ENCODE peak calls at places on chromosomes 5 and 9, in seven cellular contexts. One of them, this sample, is unnamed.

GRCh38 chr9:10268500-10269485 is 344.0 kb downstream of the PTPRD start:
- DNase-seq in WTC11: peak; percentile 64
- DNase-seq in fibroblast of mammary gland: peak; percentile 49
- DNase-seq in astrocyte: peak; percentile 5
- DNase-seq in lower lobe of right lung: no peak
- DNase-seq in retinal pigment epithelial cell: no peak
- DNase-seq in tibial nerve: no peak
- DNase-seq in this sample: no peak

GRCh38 chr5:127290019-127290945 is at the start of gene MEGF10:
- DNase-seq in WTC11: peak; percentile 82
- DNase-seq in fibroblast of mammary gland: peak; percentile 44
- DNase-seq in astrocyte: peak; percentile 23
- DNase-seq in lower lobe of right lung: no peak
- DNase-seq in retinal pigment epithelial cell: no peak
- DNase-seq in tibial nerve: no peak
- DNase-seq in this sample: peak; percentile 91

GRCh38 chr9:109307380-109308240 is 13.2 kb downstream of the EPB41L4B start:
- DNase-seq in WTC11: no peak
- DNase-seq in fibroblast of mammary gland: no peak
- DNase-seq in astrocyte: no peak
- DNase-seq in lower lobe of right lung: no peak
- DNase-seq in retinal pigment epithelial cell: no peak
- DNase-seq in tibial nerve: no peak
- DNase-seq in this sample: no peak

GRCh38 chr5:107449369-107449768 is 221.4 kb downstream of the EFNA5 start:
- DNase-seq in WTC11: no peak
- DNase-seq in fibroblast of mammary gland: no peak
- DNase-seq in astrocyte: no peak
- DNase-seq in lower lobe of right lung: no peak
- DNase-seq in retinal pigment epithelial cell: no peak
- DNase-seq in tibial nerve: no peak
- DNase-seq in this sample: no peak

GRCh38 chr5:79736528-79737514 is 47.2 kb downstream of the CMYA5 start:
- DNase-seq in WTC11: no peak
- DNase-seq in fibroblast of mammary gland: no peak
- DNase-seq in astrocyte: no peak
- DNase-seq in lower lobe of right lung: no peak
- DNase-seq in retinal pigment epithelial cell: no peak
- DNase-seq in tibial nerve: no peak
- DNase-seq in this sample: no peak

GRCh38 chr9:127303830-127304229 is 39.3 kb downstream of the GARNL3 start:
- DNase-seq in WTC11: no peak
- DNase-seq in fibroblast of mammary gland: no peak
- DNase-seq in astrocyte: no peak
- DNase-seq in lower lobe of right lung: no peak
- DNase-seq in retinal pigment epithelial cell: no peak
- DNase-seq in tibial nerve: no peak
- DNase-seq in this sample: no peak

GRCh38 chr9:105074501-105074900 is 146.5 kb upstream of the ABCA1 start:
- DNase-seq in WTC11: no peak
- DNase-seq in fibroblast of mammary gland: no peak
- DNase-seq in astrocyte: no peak
- DNase-seq in lower lobe of right lung: no peak
- DNase-seq in retinal pigment epithelial cell: no peak
- DNase-seq in tibial nerve: no peak
- DNase-seq in this sample: no peak

GRCh38 chr9:77952641-77953341 is 78.8 kb downstream of the GNAQ start:
- DNase-seq in WTC11: no peak
- DNase-seq in fibroblast of mammary gland: peak; percentile 73
- DNase-seq in astrocyte: peak; percentile 41
- DNase-seq in lower lobe of right lung: no peak
- DNase-seq in retinal pigment epithelial cell: no peak
- DNase-seq in tibial nerve: no peak
- DNase-seq in this sample: no peak

GRCh38 chr9:127123239-127123935 is 952 bp upstream of the ANGPTL2 start:
- DNase-seq in WTC11: no peak
- DNase-seq in fibroblast of mammary gland: no peak
- DNase-seq in astrocyte: no peak
- DNase-seq in lower lobe of right lung: no peak
- DNase-seq in retinal pigment epithelial cell: no peak
- DNase-seq in tibial nerve: no peak
- DNase-seq in this sample: no peak

GRCh38 chr5:144026286-144026685 is 144.2 kb downstream of the YIPF5 start:
- DNase-seq in WTC11: no peak
- DNase-seq in fibroblast of mammary gland: no peak
- DNase-seq in astrocyte: no peak
- DNase-seq in lower lobe of right lung: no peak
- DNase-seq in retinal pigment epithelial cell: no peak
- DNase-seq in tibial nerve: no peak
- DNase-seq in this sample: no peak

GRCh38 chr5:152532714-152533113 is 127.6 kb upstream of the NMUR2 start:
- DNase-seq in WTC11: no peak
- DNase-seq in fibroblast of mammary gland: peak; percentile 71
- DNase-seq in astrocyte: peak; percentile 26
- DNase-seq in lower lobe of right lung: no peak
- DNase-seq in retinal pigment epithelial cell: no peak
- DNase-seq in tibial nerve: no peak
- DNase-seq in this sample: no peak

GRCh38 chr5:158992104-158992740 is 107.5 kb downstream of the EBF1 start:
- DNase-seq in WTC11: no peak
- DNase-seq in fibroblast of mammary gland: peak; percentile 87
- DNase-seq in astrocyte: no peak
- DNase-seq in lower lobe of right lung: no peak
- DNase-seq in retinal pigment epithelial cell: peak; percentile 83
- DNase-seq in tibial nerve: no peak
- DNase-seq in this sample: no peak

GRCh38 chr5:71904852-71905251 is 185.8 kb downstream of the CARTPT start:
- DNase-seq in WTC11: no peak
- DNase-seq in fibroblast of mammary gland: no peak
- DNase-seq in astrocyte: no peak
- DNase-seq in lower lobe of right lung: no peak
- DNase-seq in retinal pigment epithelial cell: no peak
- DNase-seq in tibial nerve: no peak
- DNase-seq in this sample: no peak

GRCh38 chr5:89981006-89981405 is 428.6 kb downstream of the CETN3 start:
- DNase-seq in WTC11: no peak
- DNase-seq in fibroblast of mammary gland: no peak
- DNase-seq in astrocyte: no peak
- DNase-seq in lower lobe of right lung: no peak
- DNase-seq in retinal pigment epithelial cell: no peak
- DNase-seq in tibial nerve: no peak
- DNase-seq in this sample: no peak

GRCh38 chr9:37454238-37454637 is 11.0 kb downstream of the ZBTB5 start:
- DNase-seq in WTC11: no peak
- DNase-seq in fibroblast of mammary gland: no peak
- DNase-seq in astrocyte: no peak
- DNase-seq in lower lobe of right lung: no peak
- DNase-seq in retinal pigment epithelial cell: no peak
- DNase-seq in tibial nerve: no peak
- DNase-seq in this sample: no peak

GRCh38 chr9:34405719-34406118 is 29.0 kb upstream of the MYORG start:
- DNase-seq in WTC11: no peak
- DNase-seq in fibroblast of mammary gland: peak; percentile 65
- DNase-seq in astrocyte: peak; percentile 72
- DNase-seq in lower lobe of right lung: no peak
- DNase-seq in retinal pigment epithelial cell: no peak
- DNase-seq in tibial nerve: no peak
- DNase-seq in this sample: no peak

DNA sequence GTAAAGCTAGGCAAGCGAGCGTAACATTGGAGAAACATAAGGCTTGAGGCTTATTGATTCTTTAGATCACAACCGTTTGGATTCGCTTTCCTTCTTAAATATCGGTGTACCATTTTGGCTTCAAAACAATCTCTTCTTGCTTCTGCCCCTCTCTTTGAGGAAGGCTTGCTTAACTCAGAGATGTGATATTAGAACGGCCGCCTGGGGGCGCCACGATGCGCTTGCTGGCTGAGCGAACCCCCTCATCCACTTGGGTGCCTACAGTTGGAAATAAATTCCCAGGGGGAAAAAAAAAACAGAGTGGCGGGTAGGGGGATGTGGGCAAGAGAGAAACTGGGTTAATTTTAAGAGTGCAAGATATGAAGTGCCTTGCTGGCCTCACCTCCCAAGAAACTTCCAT is 116.0 kb downstream of the DPYSL3 start:
- DNase-seq in WTC11: peak; percentile 83
- DNase-seq in fibroblast of mammary gland: no peak
- DNase-seq in astrocyte: no peak
- DNase-seq in lower lobe of right lung: no peak
- DNase-seq in retinal pigment epithelial cell: no peak
- DNase-seq in tibial nerve: no peak
- DNase-seq in this sample: no peak
- TF ChIP-seq CTCF in WTC11: peak; percentile 67
- TF ChIP-seq CTCF in fibroblast of mammary gland: peak; percentile 32
- TF ChIP-seq CTCF in astrocyte: peak; percentile 19
- TF ChIP-seq CTCF in lower lobe of right lung: no peak
- TF ChIP-seq CTCF in retinal pigment epithelial cell: peak; percentile 39
- TF ChIP-seq CTCF in tibial nerve: no peak
- TF ChIP-seq CTCF in this sample: peak; percentile 25

DNA sequence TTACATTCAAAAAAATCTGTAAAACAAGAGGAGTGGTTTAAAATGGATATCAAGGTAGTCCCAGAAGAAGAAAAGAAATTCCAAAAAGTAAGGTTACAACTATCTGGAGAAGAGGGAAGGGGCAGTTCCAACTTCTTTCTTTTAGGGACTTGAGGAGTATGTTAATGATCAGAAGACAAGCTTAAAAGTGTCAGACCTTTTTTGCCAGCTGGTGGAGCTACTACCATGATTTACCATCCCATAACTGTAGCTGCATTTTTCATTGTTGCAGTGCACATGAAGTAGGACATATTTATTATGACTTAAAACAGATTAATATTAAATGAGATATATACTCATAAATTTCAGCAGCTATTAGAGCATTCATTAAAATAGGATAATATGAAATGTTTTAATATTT is 158.5 kb upstream of the RGS7BP start:
- DNase-seq in WTC11: no peak
- DNase-seq in fibroblast of mammary gland: no peak
- DNase-seq in astrocyte: no peak
- DNase-seq in lower lobe of right lung: no peak
- DNase-seq in retinal pigment epithelial cell: no peak
- DNase-seq in tibial nerve: no peak
- DNase-seq in this sample: no peak
- TF ChIP-seq CTCF in WTC11: no peak
- TF ChIP-seq CTCF in fibroblast of mammary gland: no peak
- TF ChIP-seq CTCF in astrocyte: no peak
- TF ChIP-seq CTCF in lower lobe of right lung: no peak
- TF ChIP-seq CTCF in retinal pigment epithelial cell: peak; percentile 25
- TF ChIP-seq CTCF in tibial nerve: no peak
- TF ChIP-seq CTCF in this sample: no peak

DNA sequence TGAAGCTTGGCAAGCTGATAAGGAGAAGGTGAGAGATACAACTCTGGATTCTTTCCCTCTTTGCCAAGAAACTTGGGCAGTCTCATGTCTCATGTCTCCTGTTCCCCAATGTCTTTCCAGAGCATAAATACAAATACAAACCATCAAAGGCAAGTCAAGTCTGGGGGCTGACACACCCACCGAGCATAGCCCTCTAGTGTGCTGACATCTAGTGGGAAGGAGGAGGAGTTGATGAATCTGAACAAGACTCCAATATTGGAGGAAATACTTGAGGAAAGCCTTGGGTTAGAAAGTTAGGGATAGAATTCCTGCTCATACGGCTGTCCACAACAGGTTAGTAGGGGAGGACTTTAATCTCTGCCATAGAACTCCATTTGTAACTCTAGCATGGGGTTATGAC is 8.6 kb downstream of the MLANA start:
- DNase-seq in WTC11: no peak
- DNase-seq in fibroblast of mammary gland: no peak
- DNase-seq in astrocyte: no peak
- DNase-seq in lower lobe of right lung: no peak
- DNase-seq in retinal pigment epithelial cell: no peak
- DNase-seq in tibial nerve: no peak
- DNase-seq in this sample: no peak
- TF ChIP-seq CTCF in WTC11: no peak
- TF ChIP-seq CTCF in fibroblast of mammary gland: peak; percentile 16
- TF ChIP-seq CTCF in astrocyte: no peak
- TF ChIP-seq CTCF in lower lobe of right lung: no peak
- TF ChIP-seq CTCF in retinal pigment epithelial cell: peak; percentile 30
- TF ChIP-seq CTCF in tibial nerve: no peak
- TF ChIP-seq CTCF in this sample: peak; percentile 27

GRCh38 chr5:109689740-109690455 is at the start of gene MAN2A1:
- DNase-seq in WTC11: peak; percentile 63
- DNase-seq in fibroblast of mammary gland: peak; percentile 62
- DNase-seq in astrocyte: peak; percentile 41
- DNase-seq in lower lobe of right lung: peak; percentile 85
- DNase-seq in retinal pigment epithelial cell: peak; percentile 21
- DNase-seq in tibial nerve: peak; percentile 67
- DNase-seq in this sample: peak; percentile 88
- TF ChIP-seq CTCF in WTC11: no peak
- TF ChIP-seq CTCF in fibroblast of mammary gland: no peak
- TF ChIP-seq CTCF in astrocyte: no peak
- TF ChIP-seq CTCF in lower lobe of right lung: peak; percentile 6
- TF ChIP-seq CTCF in retinal pigment epithelial cell: no peak
- TF ChIP-seq CTCF in tibial nerve: no peak
- TF ChIP-seq CTCF in this sample: no peak

GRCh38 chr5:56350595-56351170 is 117.6 kb upstream of the ANKRD55 start:
- DNase-seq in WTC11: no peak
- DNase-seq in fibroblast of mammary gland: peak; percentile 96
- DNase-seq in astrocyte: peak; percentile 87
- DNase-seq in lower lobe of right lung: peak; percentile 50
- DNase-seq in retinal pigment epithelial cell: no peak
- DNase-seq in tibial nerve: no peak
- DNase-seq in this sample: no peak
- TF ChIP-seq CTCF in WTC11: no peak
- TF ChIP-seq CTCF in fibroblast of mammary gland: no peak
- TF ChIP-seq CTCF in astrocyte: no peak
- TF ChIP-seq CTCF in lower lobe of right lung: no peak
- TF ChIP-seq CTCF in retinal pigment epithelial cell: no peak
- TF ChIP-seq CTCF in tibial nerve: no peak
- TF ChIP-seq CTCF in this sample: no peak

GRCh38 chr5:39526914-39527477 is 102.2 kb upstream of the DAB2 start:
- DNase-seq in WTC11: no peak
- DNase-seq in fibroblast of mammary gland: no peak
- DNase-seq in astrocyte: no peak
- DNase-seq in lower lobe of right lung: no peak
- DNase-seq in retinal pigment epithelial cell: no peak
- DNase-seq in tibial nerve: no peak
- DNase-seq in this sample: no peak
- TF ChIP-seq CTCF in WTC11: no peak
- TF ChIP-seq CTCF in fibroblast of mammary gland: no peak
- TF ChIP-seq CTCF in astrocyte: no peak
- TF ChIP-seq CTCF in lower lobe of right lung: no peak
- TF ChIP-seq CTCF in retinal pigment epithelial cell: no peak
- TF ChIP-seq CTCF in tibial nerve: no peak
- TF ChIP-seq CTCF in this sample: no peak

GRCh38 chr9:35716236-35716635 is 15.8 kb downstream of the TLN1 start:
- DNase-seq in WTC11: no peak
- DNase-seq in fibroblast of mammary gland: no peak
- DNase-seq in astrocyte: no peak
- DNase-seq in lower lobe of right lung: no peak
- DNase-seq in retinal pigment epithelial cell: no peak
- DNase-seq in tibial nerve: no peak
- DNase-seq in this sample: no peak
- TF ChIP-seq CTCF in WTC11: no peak
- TF ChIP-seq CTCF in fibroblast of mammary gland: no peak
- TF ChIP-seq CTCF in astrocyte: no peak
- TF ChIP-seq CTCF in lower lobe of right lung: no peak
- TF ChIP-seq CTCF in retinal pigment epithelial cell: peak; percentile 5
- TF ChIP-seq CTCF in tibial nerve: no peak
- TF ChIP-seq CTCF in this sample: peak; percentile 14

GRCh38 chr5:11619339-11620028 is 284.8 kb downstream of the CTNND2 start:
- DNase-seq in WTC11: no peak
- DNase-seq in fibroblast of mammary gland: peak; percentile 8
- DNase-seq in astrocyte: peak; percentile 32
- DNase-seq in lower lobe of right lung: no peak
- DNase-seq in retinal pigment epithelial cell: no peak
- DNase-seq in tibial nerve: no peak
- DNase-seq in this sample: no peak
- TF ChIP-seq CTCF in WTC11: no peak
- TF ChIP-seq CTCF in fibroblast of mammary gland: no peak
- TF ChIP-seq CTCF in astrocyte: peak; percentile 42
- TF ChIP-seq CTCF in lower lobe of right lung: peak; percentile 19
- TF ChIP-seq CTCF in retinal pigment epithelial cell: peak; percentile 48
- TF ChIP-seq CTCF in tibial nerve: no peak
- TF ChIP-seq CTCF in this sample: peak; percentile 20

This sample was measured in osteocyte.